ENCODE peak calls at places on chromosome 7, in seven cellular contexts. One of them, this sample, is unnamed.

GRCh38 chr7:69992938-69993337 is 394.7 kb downstream of the AUTS2 start:
- DNase-seq in GM23338: no peak
- DNase-seq in HL-60: no peak
- DNase-seq in Panc1: no peak
- DNase-seq in A549: no peak
- DNase-seq in HCT116: no peak
- DNase-seq in GM12878: no peak
- DNase-seq in this sample: no peak

GRCh38 chr7:155009570-155010157 is 6.7 kb upstream of the PAXIP1 start:
- DNase-seq in A549: peak
- DNase-seq in GM23338: peak
- DNase-seq in GM12878: no peak
- DNase-seq in HCT116: peak
- DNase-seq in Panc1: no peak
- DNase-seq in HL-60: peak
- DNase-seq in this sample: peak

GRCh38 chr7:33761440-33762080 is 143.8 kb upstream of the BMPER start:
- DNase-seq in A549: no peak
- DNase-seq in HL-60: no peak
- DNase-seq in Panc1: no peak
- DNase-seq in GM12878: no peak
- DNase-seq in GM23338: no peak
- DNase-seq in HCT116: no peak
- DNase-seq in this sample: no peak

GRCh38 chr7:157678503-157678902 is 341.7 kb downstream of the DNAJB6 start:
- DNase-seq in GM23338: no peak
- DNase-seq in HCT116: no peak
- DNase-seq in A549: no peak
- DNase-seq in HL-60: no peak
- DNase-seq in Panc1: no peak
- DNase-seq in GM12878: no peak
- DNase-seq in this sample: peak

GRCh38 chr7:140552240-140552679 is 73.0 kb upstream of the MKRN1 start:
- DNase-seq in GM23338: no peak
- DNase-seq in GM12878: no peak
- DNase-seq in HCT116: no peak
- DNase-seq in HL-60: no peak
- DNase-seq in A549: no peak
- DNase-seq in Panc1: no peak
- DNase-seq in this sample: no peak

GRCh38 chr7:102202556-102202955 is 84.1 kb upstream of the SH2B2 start:
- DNase-seq in HL-60: no peak
- DNase-seq in A549: no peak
- DNase-seq in GM12878: no peak
- DNase-seq in Panc1: no peak
- DNase-seq in HCT116: no peak
- DNase-seq in GM23338: no peak
- DNase-seq in this sample: no peak

GRCh38 chr7:123367508-123368122 is 166.8 kb downstream of the IQUB start:
- DNase-seq in A549: peak
- DNase-seq in GM12878: peak
- DNase-seq in Panc1: peak
- DNase-seq in HCT116: peak
- DNase-seq in HL-60: peak
- DNase-seq in GM23338: peak
- DNase-seq in this sample: peak

GRCh38 chr7:128005759-128006159 is 25.5 kb downstream of the LRRC4 start:
- DNase-seq in HCT116: no peak
- DNase-seq in Panc1: no peak
- DNase-seq in A549: no peak
- DNase-seq in GM12878: no peak
- DNase-seq in HL-60: no peak
- DNase-seq in GM23338: no peak
- DNase-seq in this sample: peak

GRCh38 chr7:4195650-4196049 is 486.4 kb upstream of the FOXK1 start:
- DNase-seq in GM12878: no peak
- DNase-seq in A549: no peak
- DNase-seq in Panc1: no peak
- DNase-seq in HL-60: no peak
- DNase-seq in HCT116: no peak
- DNase-seq in GM23338: no peak
- DNase-seq in this sample: no peak

GRCh38 chr7:131188367-131189339 is 139.0 kb upstream of the MKLN1 start:
- DNase-seq in A549: peak
- DNase-seq in GM23338: no peak
- DNase-seq in HCT116: peak
- DNase-seq in HL-60: peak
- DNase-seq in Panc1: peak
- DNase-seq in GM12878: peak
- DNase-seq in this sample: peak

GRCh38 chr7:152402384-152403250 is 33.2 kb downstream of the KMT2C start:
- DNase-seq in GM23338: no peak
- DNase-seq in A549: no peak
- DNase-seq in Panc1: no peak
- DNase-seq in HCT116: no peak
- DNase-seq in HL-60: no peak
- DNase-seq in GM12878: no peak
- DNase-seq in this sample: no peak

GRCh38 chr7:146331369-146331768 is 214.8 kb downstream of the CNTNAP2 start:
- DNase-seq in A549: no peak
- DNase-seq in HL-60: no peak
- DNase-seq in GM12878: no peak
- DNase-seq in HCT116: no peak
- DNase-seq in Panc1: no peak
- DNase-seq in GM23338: no peak
- DNase-seq in this sample: no peak

GRCh38 chr7:26500749-26501352 is 209.2 kb downstream of the SNX10 start:
- DNase-seq in GM23338: peak
- DNase-seq in Panc1: no peak
- DNase-seq in HCT116: peak
- DNase-seq in A549: peak
- DNase-seq in GM12878: no peak
- DNase-seq in HL-60: peak
- DNase-seq in this sample: peak

GRCh38 chr7:100882769-100883526 is 6.6 kb downstream of the UFSP1 start:
- DNase-seq in A549: no peak
- DNase-seq in HCT116: no peak
- DNase-seq in GM12878: no peak
- DNase-seq in GM23338: no peak
- DNase-seq in HL-60: no peak
- DNase-seq in Panc1: no peak
- DNase-seq in this sample: no peak

GRCh38 chr7:77757589-77757988 is 40.6 kb downstream of the TMEM60 start:
- DNase-seq in Panc1: no peak
- DNase-seq in HCT116: no peak
- DNase-seq in A549: no peak
- DNase-seq in GM23338: no peak
- DNase-seq in HL-60: peak
- DNase-seq in GM12878: peak
- DNase-seq in this sample: no peak

GRCh38 chr7:67423058-67423457 is 426.4 kb downstream of the TYW1 start:
- DNase-seq in HCT116: no peak
- DNase-seq in A549: no peak
- DNase-seq in HL-60: no peak
- DNase-seq in GM12878: no peak
- DNase-seq in Panc1: no peak
- DNase-seq in GM23338: no peak
- DNase-seq in this sample: no peak

GRCh38 chr7:142412551-142413193 is 154.8 kb upstream of the PRSS58 start:
- DNase-seq in HL-60: peak
- DNase-seq in GM12878: no peak
- DNase-seq in A549: peak
- DNase-seq in Panc1: peak
- DNase-seq in GM23338: peak
- DNase-seq in HCT116: peak
- DNase-seq in this sample: peak

GRCh38 chr7:80182630-80183276 is 48.1 kb downstream of the GNAI1 start:
- DNase-seq in GM23338: peak
- DNase-seq in HL-60: no peak
- DNase-seq in A549: no peak
- DNase-seq in HCT116: peak
- DNase-seq in GM12878: no peak
- DNase-seq in Panc1: no peak
- DNase-seq in this sample: no peak
- TF ChIP-seq REST in GM23338: no peak
- TF ChIP-seq REST in HL-60: no peak
- TF ChIP-seq REST in A549: no peak
- TF ChIP-seq REST in HCT116: no peak
- TF ChIP-seq REST in GM12878: no peak
- TF ChIP-seq REST in Panc1: no peak
- TF ChIP-seq REST in this sample: no peak

GRCh38 chr7:16399265-16399801 is 22.0 kb downstream of the CRPPA start:
- DNase-seq in A549: no peak
- DNase-seq in GM23338: no peak
- DNase-seq in HL-60: no peak
- DNase-seq in GM12878: no peak
- DNase-seq in HCT116: no peak
- DNase-seq in Panc1: no peak
- DNase-seq in this sample: no peak

GRCh38 chr7:16400896-16401275 is 20.5 kb downstream of the CRPPA start:
- DNase-seq in HCT116: no peak
- DNase-seq in GM23338: no peak
- DNase-seq in A549: no peak
- DNase-seq in GM12878: no peak
- DNase-seq in Panc1: no peak
- DNase-seq in HL-60: no peak
- DNase-seq in this sample: no peak

GRCh38 chr7:16398211-16399017 is 22.9 kb downstream of the CRPPA start:
- DNase-seq in GM23338: no peak
- DNase-seq in A549: no peak
- DNase-seq in Panc1: no peak
- DNase-seq in HCT116: no peak
- DNase-seq in GM12878: no peak
- DNase-seq in HL-60: no peak
- DNase-seq in this sample: no peak

GRCh38 chr7:16402084-16402483 is 19.3 kb downstream of the CRPPA start:
- DNase-seq in HCT116: no peak
- DNase-seq in GM12878: no peak
- DNase-seq in Panc1: no peak
- DNase-seq in HL-60: no peak
- DNase-seq in A549: no peak
- DNase-seq in GM23338: no peak
- DNase-seq in this sample: no peak

GRCh38 chr7:16399916-16400895 is 21.1 kb downstream of the CRPPA start:
- DNase-seq in Panc1: no peak
- DNase-seq in GM23338: no peak
- DNase-seq in A549: no peak
- DNase-seq in HCT116: no peak
- DNase-seq in GM12878: no peak
- DNase-seq in HL-60: no peak
- DNase-seq in this sample: no peak
- TF ChIP-seq REST in Panc1: no peak
- TF ChIP-seq REST in GM23338: no peak
- TF ChIP-seq REST in A549: no peak
- TF ChIP-seq REST in HCT116: no peak
- TF ChIP-seq REST in GM12878: no peak
- TF ChIP-seq REST in HL-60: no peak
- TF ChIP-seq REST in this sample: no peak

GRCh38 chr7:409344-410281 is 110.0 kb downstream of the PDGFA start:
- DNase-seq in A549: no peak
- DNase-seq in Panc1: no peak
- DNase-seq in HL-60: no peak
- DNase-seq in HCT116: no peak
- DNase-seq in GM12878: no peak
- DNase-seq in GM23338: no peak
- DNase-seq in this sample: no peak
- TF ChIP-seq REST in A549: no peak
- TF ChIP-seq REST in Panc1: no peak
- TF ChIP-seq REST in HL-60: no peak
- TF ChIP-seq REST in HCT116: no peak
- TF ChIP-seq REST in GM12878: no peak
- TF ChIP-seq REST in GM23338: no peak
- TF ChIP-seq REST in this sample: no peak

GRCh38 chr7:85285502-85285901 is 98.6 kb upstream of the SEMA3D start:
- DNase-seq in A549: no peak
- DNase-seq in GM23338: no peak
- DNase-seq in GM12878: no peak
- DNase-seq in HCT116: no peak
- DNase-seq in HL-60: no peak
- DNase-seq in Panc1: no peak
- DNase-seq in this sample: no peak

GRCh38 chr7:85289279-85289678 is 102.4 kb upstream of the SEMA3D start:
- DNase-seq in HL-60: no peak
- DNase-seq in Panc1: no peak
- DNase-seq in GM12878: no peak
- DNase-seq in GM23338: peak
- DNase-seq in A549: no peak
- DNase-seq in HCT116: no peak
- DNase-seq in this sample: no peak

GRCh38 chr7:85290252-85290651 is 103.4 kb upstream of the SEMA3D start:
- DNase-seq in GM23338: no peak
- DNase-seq in Panc1: no peak
- DNase-seq in HL-60: no peak
- DNase-seq in HCT116: no peak
- DNase-seq in A549: no peak
- DNase-seq in GM12878: no peak
- DNase-seq in this sample: no peak

GRCh38 chr7:85287126-85287825 is 100.4 kb upstream of the SEMA3D start:
- DNase-seq in HCT116: no peak
- DNase-seq in GM23338: no peak
- DNase-seq in GM12878: no peak
- DNase-seq in A549: no peak
- DNase-seq in Panc1: no peak
- DNase-seq in HL-60: no peak
- DNase-seq in this sample: no peak

GRCh38 chr7:85286449-85286848 is 99.6 kb upstream of the SEMA3D start:
- DNase-seq in Panc1: no peak
- DNase-seq in A549: no peak
- DNase-seq in HCT116: no peak
- DNase-seq in HL-60: no peak
- DNase-seq in GM12878: no peak
- DNase-seq in GM23338: no peak
- DNase-seq in this sample: no peak
- TF ChIP-seq REST in Panc1: no peak
- TF ChIP-seq REST in A549: no peak
- TF ChIP-seq REST in HCT116: no peak
- TF ChIP-seq REST in HL-60: no peak
- TF ChIP-seq REST in GM12878: no peak
- TF ChIP-seq REST in GM23338: no peak
- TF ChIP-seq REST in this sample: no peak